ENCODE peak calls at places on chromosomes 7 and 10, in five cellular contexts. A, G, V, M and H are unnamed samples.

GRCh38 chr7:37916017-37916672 is 472 bp downstream of the SFRP4 start:
- DNase-seq in A (peak; percentile 64), G (no peak), V (peak; percentile 2), M (peak; percentile 76), H (no peak)

GRCh38 chr7:110944448-110944847 is 146.5 kb upstream of the LRRN3 start:
- DNase-seq in A (no peak), G (no peak), V (no peak), M (no peak), H (no peak)

GRCh38 chr10:46325021-46325420 is 38.2 kb downstream of the ANTXRL start:
- DNase-seq in A (no peak), G (peak; percentile 14), V (no peak), M (no peak), H (no peak)

GRCh38 chr7:1523208-1523607 is 7.3 kb upstream of the MAFK start:
- DNase-seq in A (no peak), G (no peak), V (no peak), M (peak; percentile 64), H (no peak)

GRCh38 chr7:18515067-18515466 is 19.5 kb downstream of the HDAC9 start:
- DNase-seq in A (no peak), G (peak; percentile 67), V (no peak), M (no peak), H (no peak)

GRCh38 chr10:27717851-27718250 is 27.8 kb downstream of the MKX start:
- DNase-seq in A (no peak), G (no peak), V (no peak), M (no peak), H (no peak)

GRCh38 chr7:127755965-127756364 is 104.0 kb downstream of the SND1 start:
- DNase-seq in A (no peak), G (no peak), V (no peak), M (no peak), H (no peak)

GRCh38 chr10:73888514-73888913 is 14.2 kb upstream of the CAMK2G start:
- DNase-seq in A (no peak), G (peak; percentile 21), V (no peak), M (no peak), H (peak; percentile 79)

GRCh38 chr10:46520381-46520780 is 36.1 kb downstream of the GPRIN2 start:
- DNase-seq in A (no peak), G (no peak), V (no peak), M (no peak), H (no peak)

GRCh38 chr7:139840776-139841175 is 11.7 kb downstream of the TBXAS1 start:
- DNase-seq in A (no peak), G (no peak), V (no peak), M (no peak), H (no peak)

GRCh38 chr10:120069700-120070099 is 177.2 kb downstream of the SEC23IP start:
- DNase-seq in A (no peak), G (no peak), V (no peak), M (no peak), H (no peak)

GRCh38 chr10:7471720-7472367 is 61.0 kb upstream of the SFMBT2 start:
- DNase-seq in A (no peak), G (no peak), V (no peak), M (no peak), H (no peak)

GRCh38 chr7:114082934-114083647 is 164.3 kb upstream of the PPP1R3A start:
- DNase-seq in A (peak; percentile 60), G (no peak), V (peak; percentile 31), M (peak; percentile 75), H (no peak)

GRCh38 chr10:89655722-89656121 is 10.7 kb upstream of the PANK1 start:
- DNase-seq in A (no peak), G (no peak), V (no peak), M (no peak), H (no peak)

GRCh38 chr7:4659551-4660286 is 22.4 kb upstream of the FOXK1 start:
- DNase-seq in A (no peak), G (no peak), V (no peak), M (no peak), H (no peak)

GRCh38 chr10:75048669-75049098 is 62.8 kb upstream of the SAMD8 start:
- DNase-seq in A (no peak), G (peak; percentile 15), V (no peak), M (no peak), H (peak; percentile 45)

GRCh38 chr10:71921319-71922027 is 42.7 kb upstream of the CHST3 start:
- DNase-seq in A (no peak), G (no peak), V (no peak), M (no peak), H (no peak)

GRCh38 chr7:36967387-36967786 is 243.1 kb upstream of the AOAH start:
- DNase-seq in A (peak; percentile 81), G (peak; percentile 62), V (peak; percentile 65), M (no peak), H (peak; percentile 61)

GRCh38 chr10:88227342-88228018 is 355.6 kb downstream of the RNLS start:
- DNase-seq in A (no peak), G (peak; percentile 85), V (no peak), M (no peak), H (no peak)

GRCh38 chr10:47287365-47287802 is 12.6 kb upstream of the GDF10 start:
- DNase-seq in A (no peak), G (no peak), V (no peak), M (no peak), H (no peak)

GRCh38 chr10:92845926-92846325 is 2.4 kb upstream of the EXOC6 start:
- DNase-seq in A (no peak), G (no peak), V (no peak), M (no peak), H (no peak)

GRCh38 chr10:74544106-74544505 is 282.3 kb upstream of the KAT6B start:
- DNase-seq in A (no peak), G (peak; percentile 34), V (no peak), M (no peak), H (no peak)

GRCh38 chr7:132044247-132044646 is 487.8 kb upstream of the PODXL start:
- DNase-seq in A (no peak), G (no peak), V (no peak), M (no peak), H (no peak)

GRCh38 chr10:107579970-107580369 is 415.5 kb upstream of the SORCS1 start:
- DNase-seq in A (no peak), G (no peak), V (no peak), M (no peak), H (no peak)

GRCh38 chr10:71805776-71806705 is 32.7 kb upstream of the VSIR start:
- DNase-seq in A (peak; percentile 94), G (no peak), V (peak; percentile 30), M (peak; percentile 67), H (peak; percentile 81)

DNA sequence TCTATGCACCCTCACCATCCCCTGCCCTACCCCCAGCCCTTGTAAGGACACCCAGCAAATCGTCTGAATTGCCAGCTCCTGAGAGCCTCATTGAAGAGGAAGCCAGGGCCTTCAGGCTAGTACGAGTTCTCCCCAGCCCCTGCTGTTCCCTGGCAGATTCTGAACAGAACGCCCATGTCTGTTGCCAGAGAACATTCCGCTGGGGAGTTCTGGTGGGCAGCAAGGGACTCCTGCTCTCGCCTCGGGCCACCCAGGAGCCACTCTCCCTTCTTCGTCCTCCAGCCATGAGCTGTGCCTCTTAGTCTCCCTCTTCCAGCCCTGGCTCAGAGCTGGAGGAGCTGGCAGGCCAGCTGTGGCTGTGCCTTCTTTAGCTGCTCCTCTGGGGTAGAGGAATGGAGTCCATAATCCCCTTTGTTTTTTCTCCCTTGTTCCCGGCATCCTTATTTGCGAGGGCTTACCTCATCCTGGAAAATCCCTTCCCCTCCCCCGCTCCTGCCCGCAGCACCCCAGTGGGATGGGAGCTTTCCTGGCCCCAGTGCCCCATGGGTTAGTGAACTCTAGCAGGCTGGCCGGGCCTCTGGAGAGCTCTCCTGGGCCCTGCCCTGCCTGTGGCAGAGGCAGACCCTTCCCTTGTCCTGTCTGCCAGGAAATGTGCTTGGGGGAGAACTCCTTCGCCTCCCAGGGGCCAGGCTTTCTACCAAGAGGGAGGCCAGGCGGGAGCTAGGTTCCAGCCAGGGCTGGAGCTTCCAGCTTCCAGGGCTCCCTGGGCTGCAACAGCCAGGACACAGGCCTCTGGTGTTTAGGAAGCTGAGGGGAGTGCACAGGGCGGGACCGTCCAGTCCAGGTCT is 16.6 kb upstream of the TRIM8 start:
- DNase-seq in A (peak; percentile 71), G (peak; percentile 78), V (peak; percentile 75), M (peak; percentile 84), H (no peak)
- H3K4ac ChIP-seq in A (peak overlapping the region; percentile 82), G (peak overlapping the region; percentile 98), V (no peak overlapping the region), M (peak overlapping the region; percentile 98), H (peak overlapping the region; percentile 83)

GRCh38 chr7:100682228-100682741 is 8.7 kb downstream of the GNB2 start:
- DNase-seq in A (no peak), G (peak; percentile 45), V (no peak), M (no peak), H (peak; percentile 47)

GRCh38 chr7:100682991-100683658 is 9.6 kb downstream of the GNB2 start:
- DNase-seq in A (no peak), G (no peak), V (no peak), M (no peak), H (no peak)

GRCh38 chr7:100680589-100681271 is 7.2 kb downstream of the GNB2 start:
- DNase-seq in A (no peak), G (no peak), V (no peak), M (no peak), H (no peak)

GRCh38 chr7:100679927-100680588 is 6.5 kb downstream of the GNB2 start:
- DNase-seq in A (no peak), G (no peak), V (no peak), M (no peak), H (peak; percentile 56)

GRCh38 chr7:100681491-100682227 is 8.1 kb downstream of the GNB2 start:
- DNase-seq in A (no peak), G (no peak), V (no peak), M (no peak), H (no peak)
- H3K9ac ChIP-seq in A (no peak overlapping the region), G (no peak overlapping the region), V (peak overlapping the region; percentile 60), M (no peak overlapping the region), H (no peak overlapping the region)

GRCh38 chr10:6089334-6090219 is 743 bp downstream of the RBM17 start:
- DNase-seq in A (peak; percentile 44), G (no peak), V (peak; percentile 26), M (peak; percentile 60), H (peak; percentile 85)

GRCh38 chr10:6086375-6087233 is 2.2 kb upstream of the RBM17 start:
- DNase-seq in A (peak; percentile 95), G (peak; percentile 85), V (peak; percentile 62), M (peak; percentile 90), H (peak; percentile 79)

GRCh38 chr10:6092731-6093130 is 3.9 kb downstream of the RBM17 start:
- DNase-seq in A (no peak), G (no peak), V (no peak), M (no peak), H (no peak)

GRCh38 chr10:6091630-6092029 is 2.8 kb downstream of the RBM17 start:
- DNase-seq in A (no peak), G (no peak), V (no peak), M (no peak), H (no peak)

DNA sequence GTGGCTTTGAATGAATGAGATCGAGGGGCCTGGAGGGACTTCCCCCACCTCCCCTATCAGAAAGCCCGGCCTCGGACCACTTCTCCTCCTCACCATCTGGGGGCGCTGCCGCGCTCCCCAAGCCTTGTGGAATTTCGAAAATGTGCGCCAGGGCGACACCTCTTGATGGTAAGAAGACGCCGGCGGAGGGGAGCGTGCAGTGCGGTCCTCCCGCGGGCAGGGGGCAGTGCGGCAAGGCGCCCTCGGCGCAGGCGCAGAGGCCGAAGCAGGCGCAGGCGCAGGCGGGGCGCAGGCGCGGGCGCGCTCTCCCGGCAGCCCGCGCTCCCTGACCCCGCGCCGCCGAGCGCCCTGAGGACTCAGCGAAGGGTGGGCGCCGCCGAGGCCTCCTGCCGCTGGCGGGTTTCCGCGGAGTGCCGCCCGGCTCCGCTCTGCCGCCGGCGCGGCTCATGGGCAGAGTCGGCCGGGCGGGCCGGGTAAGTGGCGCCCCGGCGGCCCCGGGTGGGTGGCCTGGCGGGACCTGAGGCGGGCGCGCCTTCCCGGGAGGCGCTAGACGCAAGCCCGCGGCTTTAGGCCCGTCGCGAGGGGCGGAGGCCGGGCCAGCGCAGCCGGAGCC is at the start of gene RBM17:
- DNase-seq in A (peak; percentile 94), G (peak; percentile 97), V (peak; percentile 98), M (peak; percentile 100), H (peak; percentile 97)
- H3K4ac ChIP-seq in A (no peak within 1 kb of the TSS), G (peak within 1 kb of the TSS; percentile 38), V (no peak within 1 kb of the TSS), M (no peak within 1 kb of the TSS), H (peak within 1 kb of the TSS; percentile 96)

GRCh38 chr10:29033311-29033940 is 255.4 kb upstream of the LYZL1 start:
- DNase-seq in A (no peak), G (no peak), V (no peak), M (no peak), H (no peak)
- H3K9ac ChIP-seq in A (no peak overlapping the region), G (no peak overlapping the region), V (no peak overlapping the region), M (no peak overlapping the region), H (no peak overlapping the region)